ENCODE peak calls at places on chromosomes 7 and 10, in five cellular contexts. T, Y, U, E and N are unnamed samples.

GRCh38 chr10:91557540-91558231 is 75.2 kb downstream of the PPP1R3C start:
- DNase-seq in T (no peak), Y (no peak), U (no peak), E (no peak), N (no peak)

GRCh38 chr7:8109196-8110022 is 140.8 kb downstream of the GLCCI1 start:
- DNase-seq in T (no peak), Y (no peak), U (peak), E (no peak), N (peak)

GRCh38 chr10:126127630-126128029 is 231.3 kb downstream of the FANK1 start:
- DNase-seq in T (no peak), Y (no peak), U (no peak), E (no peak), N (no peak)

GRCh38 chr7:108072739-108073138 is 57.4 kb downstream of the LAMB4 start:
- DNase-seq in T (no peak), Y (no peak), U (no peak), E (no peak), N (no peak)

GRCh38 chr7:128887169-128888038 is 23.1 kb downstream of the KCP start:
- DNase-seq in T (no peak), Y (no peak), U (no peak), E (no peak), N (no peak)

GRCh38 chr10:108913300-108913699 is 1010.0 kb downstream of the XPNPEP1 start:
- DNase-seq in T (no peak), Y (no peak), U (no peak), E (no peak), N (no peak)

GRCh38 chr10:122551450-122551849 is 9.1 kb upstream of the DMBT1 start:
- DNase-seq in T (no peak), Y (no peak), U (no peak), E (no peak), N (no peak)

GRCh38 chr10:68560201-68560915 is at the start of gene TET1:
- DNase-seq in T (no peak), Y (no peak), U (no peak), E (peak), N (peak)

GRCh38 chr10:121928528-121928884 is 675 bp upstream of the ATE1 start:
- DNase-seq in T (peak), Y (no peak), U (peak), E (peak), N (peak)

GRCh38 chr7:151264615-151265014 is 16.1 kb upstream of the SMARCD3 start:
- DNase-seq in T (no peak), Y (no peak), U (no peak), E (no peak), N (no peak)

GRCh38 chr7:37765872-37766525 is 82.4 kb upstream of the NME8 start:
- DNase-seq in T (no peak), Y (no peak), U (no peak), E (no peak), N (no peak)

GRCh38 chr10:95963202-95963991 is 55.6 kb downstream of the CC2D2B start:
- DNase-seq in T (no peak), Y (no peak), U (no peak), E (peak), N (no peak)

GRCh38 chr7:105621617-105622016 is 40.3 kb upstream of the EFCAB10 start:
- DNase-seq in T (peak), Y (no peak), U (no peak), E (no peak), N (peak)

GRCh38 chr10:2925631-2926030 is 141.7 kb upstream of the PFKP start:
- DNase-seq in T (peak), Y (no peak), U (peak), E (no peak), N (no peak)